ENCODE peak calls at places on chromosomes 4 and X, in five cellular contexts. G, F, V, P and Q are unnamed samples.

GRCh38 chr4:76896048-76896447 is 1.9 kb downstream of the SOWAHB start:
- DNase-seq in V (no peak), G (no peak), P (no peak), F (no peak), Q (no peak)

GRCh38 chr4:184815046-184815877 is 10.5 kb downstream of the ACSL1 start:
- DNase-seq in V (no peak), G (peak; percentile 88), F (peak; percentile 77), P (peak; percentile 68), Q (no peak)

GRCh38 chr4:38889143-38889542 is 21.5 kb downstream of the FAM114A1 start:
- DNase-seq in P (peak; percentile 80), V (no peak), G (peak; percentile 85), F (no peak), Q (no peak)

GRCh38 chr4:7173821-7174220 is 18.5 kb upstream of the SORCS2 start:
- DNase-seq in P (no peak), G (no peak), V (no peak), F (no peak), Q (no peak)

GRCh38 chr4:41678086-41678485 is 70.4 kb downstream of the PHOX2B start:
- DNase-seq in V (no peak), F (no peak), P (peak; percentile 54), G (no peak), Q (no peak)

GRCh38 chrX:41921492-41922124 is 1.7 kb downstream of the CASK start:
- DNase-seq in P (peak; percentile 5), F (no peak), V (no peak), G (peak; percentile 69), Q (no peak)

GRCh38 chrX:154986826-154987575 is 35.5 kb downstream of the F8 start:
- DNase-seq in V (no peak), P (no peak), G (peak; percentile 21), F (no peak), Q (no peak)

GRCh38 chrX:23904096-23904495 is 3.6 kb downstream of the APOO start:
- DNase-seq in F (no peak), V (no peak), G (no peak), P (peak; percentile 77), Q (peak; percentile 16)

GRCh38 chr4:108965031-108965430 is 202.2 kb upstream of the ETNPPL start:
- DNase-seq in G (no peak), V (no peak), F (no peak), P (no peak), Q (no peak)

GRCh38 chr4:87848622-87849351 is 16.0 kb downstream of the MEPE start:
- DNase-seq in G (peak; percentile 68), P (peak; percentile 52), F (no peak), V (peak; percentile 41), Q (no peak)

GRCh38 chrX:150692837-150693781 is at the start of gene MTMR1:
- DNase-seq in V (no peak), P (no peak), G (no peak), F (peak; percentile 33), Q (no peak)

GRCh38 chr4:98939892-98940298 is 11.0 kb upstream of the EIF4E start:
- DNase-seq in V (peak; percentile 14), G (peak; percentile 74), F (no peak), P (peak; percentile 48), Q (peak; percentile 23)

GRCh38 chr4:112840061-112840460 is 203.1 kb downstream of the LARP7 start:
- DNase-seq in F (no peak), G (peak; percentile 70), V (no peak), P (peak; percentile 36), Q (no peak)

GRCh38 chr4:158253350-158253980 is 43.2 kb downstream of the TMEM144 start:
- DNase-seq in V (peak; percentile 54), F (no peak), P (peak; percentile 59), G (peak; percentile 45), Q (peak; percentile 56)

GRCh38 chrX:132737743-132738142 is 220.7 kb downstream of the HS6ST2 start:
- DNase-seq in P (peak; percentile 3), F (no peak), V (no peak), G (peak; percentile 81), Q (no peak)

GRCh38 chr4:17544205-17544604 is 29.2 kb downstream of the CLRN2 start:
- DNase-seq in F (no peak), G (no peak), P (peak; percentile 10), V (no peak), Q (peak; percentile 75)

GRCh38 chrX:8731579-8732395 is at the start of gene ANOS1:
- DNase-seq in P (peak; percentile 10), G (no peak), F (peak; percentile 72), V (no peak), Q (peak; percentile 27)

GRCh38 chr4:139624441-139625130 is 41.0 kb upstream of the MGST2 start:
- DNase-seq in V (no peak), F (no peak), G (no peak), P (no peak), Q (no peak)

GRCh38 chr4:138445098-138445497 is 202.9 kb upstream of the SLC7A11 start:
- DNase-seq in F (no peak), P (no peak), V (no peak), G (no peak), Q (no peak)

GRCh38 chr4:123546661-123547060 is 150.1 kb downstream of the SPRY1 start:
- DNase-seq in F (no peak), G (no peak), V (no peak), P (no peak), Q (no peak)

GRCh38 chr4:122873752-122874151 is 47.1 kb downstream of the FGF2 start:
- DNase-seq in F (no peak), P (peak; percentile 34), G (peak; percentile 99), V (no peak), Q (no peak)

GRCh38 chr4:117796677-117797076 is 237.6 kb upstream of the NDST3 start:
- DNase-seq in V (no peak), G (peak; percentile 47), F (no peak), P (peak; percentile 16), Q (no peak)

GRCh38 chr4:129092636-129093172 is 635 bp downstream of the SCLT1 start:
- DNase-seq in F (no peak), P (peak; percentile 8), V (no peak), G (peak; percentile 26), Q (no peak)

GRCh38 chrX:8319359-8319758 is 145.3 kb upstream of the VCX3B start:
- DNase-seq in G (no peak), P (no peak), F (no peak), V (no peak), Q (no peak)

GRCh38 chr4:123110147-123110546 is 187.8 kb upstream of the NUDT6 start:
- DNase-seq in P (no peak), G (no peak), V (no peak), F (no peak), Q (no peak)

GRCh38 chr4:128528793-128529553 is 241.4 kb upstream of the PGRMC2 start:
- DNase-seq in G (peak; percentile 100), P (peak; percentile 98), V (no peak), F (no peak), Q (no peak)

GRCh38 chrX:121641560-121641959 is 594.1 kb downstream of the GLUD2 start:
- DNase-seq in P (peak; percentile 18), G (peak; percentile 68), F (no peak), V (no peak), Q (no peak)

GRCh38 chrX:40132751-40133150 is 35.0 kb upstream of the BCOR start:
- DNase-seq in V (no peak), F (peak; percentile 73), P (peak; percentile 85), G (peak; percentile 78), Q (no peak)

GRCh38 chr4:139167774-139168444 is 9.1 kb downstream of the ELF2 start:
- DNase-seq in P (peak; percentile 51), G (peak; percentile 78), V (peak; percentile 9), F (no peak), Q (no peak)